ENCODE peak calls at places on chromosome 3, in six cellular contexts. J, C, I, M, T and K are unnamed samples.

GRCh38 chr3:74614133-74614967 is at the start of gene CNTN3:
- DNase-seq in J (peak), C (no peak), M (peak), T (no peak), I (no peak), K (no peak)

GRCh38 chr3:29512620-29513019 is 231.7 kb downstream of the RBMS3 start:
- DNase-seq in J (no peak), M (no peak), T (no peak), C (no peak), I (no peak), K (no peak)

GRCh38 chr3:9780920-9781319 is 11.2 kb upstream of the CAMK1 start:
- DNase-seq in C (no peak), T (no peak), I (no peak), J (no peak), M (no peak), K (no peak)

GRCh38 chr3:159761377-159761776 is 227.3 kb upstream of the IL12A start:
- DNase-seq in J (peak), I (no peak), M (no peak), T (no peak), C (no peak), K (no peak)

GRCh38 chr3:104102386-104102785 is 1264.3 kb upstream of the ALCAM start:
- DNase-seq in C (peak), J (no peak), I (peak), M (peak), T (peak), K (peak)

GRCh38 chr3:10459954-10460754 is 45.2 kb downstream of the ATP2B2 start:
- DNase-seq in J (no peak), C (peak), T (peak), I (no peak), M (peak), K (no peak)

GRCh38 chr3:132569580-132569979 is 27.5 kb upstream of the ACKR4 start:
- DNase-seq in J (no peak), T (no peak), M (no peak), C (no peak), I (no peak), K (no peak)

GRCh38 chr3:27165348-27165747 is 203.8 kb downstream of the NEK10 start:
- DNase-seq in J (no peak), C (no peak), I (no peak), M (no peak), T (no peak), K (no peak)

GRCh38 chr3:14482271-14482721 is 57.8 kb downstream of the GRIP2 start:
- DNase-seq in M (no peak), T (no peak), J (no peak), C (no peak), I (no peak), K (no peak)

GRCh38 chr3:128423525-128424147 is 43.1 kb downstream of the DNAJB8 start:
- DNase-seq in J (no peak), I (no peak), T (peak), M (no peak), C (no peak), K (no peak)

GRCh38 chr3:126859415-126860246 is 123.3 kb upstream of the PLXNA1 start:
- DNase-seq in I (no peak), M (peak), J (no peak), T (no peak), C (no peak), K (no peak)

GRCh38 chr3:39428745-39429201 is 22.3 kb downstream of the RPSA start:
- DNase-seq in J (peak), M (peak), T (no peak), C (no peak), I (no peak), K (no peak)

GRCh38 chr3:142210144-142210543 is 15.2 kb downstream of the GK5 start:
- DNase-seq in I (no peak), C (no peak), M (no peak), J (no peak), T (no peak), K (no peak)

GRCh38 chr3:65919841-65920240 is 118.9 kb downstream of the MAGI1 start:
- DNase-seq in I (no peak), T (no peak), C (no peak), M (no peak), J (no peak), K (no peak)

GRCh38 chr3:108757404-108757982 is at the start of gene RETNLB:
- DNase-seq in I (no peak), T (no peak), C (no peak), M (no peak), J (no peak), K (no peak)

GRCh38 chr3:193971268-193971751 is 164.6 kb upstream of the HES1 start:
- DNase-seq in T (no peak), M (no peak), J (no peak), C (no peak), I (no peak), K (peak)

GRCh38 chr3:70312336-70312735 is at the start of gene MDFIC2:
- DNase-seq in M (peak), T (no peak), C (no peak), I (no peak), J (no peak), K (no peak)

GRCh38 chr3:111547645-111548044 is 5.6 kb downstream of the CD96 start:
- DNase-seq in M (no peak), T (peak), J (no peak), C (no peak), I (no peak), K (peak)

DNA sequence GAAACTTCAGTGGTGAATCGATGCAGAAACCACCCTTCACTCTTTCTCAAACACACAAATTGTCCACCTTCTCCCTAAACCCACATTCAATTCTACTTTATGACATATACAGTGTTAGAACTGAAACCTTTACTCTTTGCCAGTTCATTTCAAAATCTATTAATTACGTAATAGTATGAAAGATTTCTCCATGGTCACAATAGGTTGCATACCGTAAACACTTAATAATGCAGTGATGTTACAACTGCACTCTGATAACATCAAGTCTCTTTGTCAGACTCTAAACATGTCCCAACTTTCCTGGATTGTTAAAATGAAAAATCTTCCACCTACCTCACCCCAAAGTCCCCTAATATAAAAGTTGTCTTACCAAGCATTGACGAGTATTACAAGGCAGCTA is 111.8 kb upstream of the PROK2 start:
- DNase-seq in T (no peak), C (no peak), J (no peak), M (no peak), I (no peak), K (no peak)
- TF ChIP-seq SIN3A in T (no peak), C (no peak), J (no peak), M (no peak), I (no peak), K (no peak)

GRCh38 chr3:186200746-186201145 is 91.9 kb upstream of the ETV5 start:
- DNase-seq in T (no peak), M (no peak), I (no peak), J (no peak), C (no peak), K (no peak)
- TF ChIP-seq SIN3A in T (no peak), M (no peak), I (no peak), J (no peak), C (no peak), K (no peak)

DNA sequence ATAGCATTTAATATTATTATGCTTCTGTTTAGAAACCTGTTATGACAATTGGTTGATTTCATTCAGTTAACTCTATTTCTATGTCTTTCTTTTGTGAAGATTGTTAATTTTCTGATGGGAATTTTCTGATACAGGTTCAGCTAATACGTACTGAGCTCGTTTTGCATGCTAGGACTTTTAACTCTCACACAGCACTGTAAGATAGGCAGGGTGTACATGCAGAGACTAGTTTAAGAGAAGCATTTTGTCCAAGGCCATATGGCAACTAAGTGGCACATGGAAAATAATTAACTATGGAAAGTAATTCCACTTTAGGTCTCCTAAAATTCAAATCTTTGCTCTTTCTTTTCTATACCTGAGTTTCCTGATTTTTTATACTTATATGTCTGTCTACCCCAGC is 81.9 kb downstream of the IL1RAP start:
- DNase-seq in T (no peak), C (no peak), M (no peak), I (no peak), J (no peak), K (no peak)
- TF ChIP-seq SIN3A in T (no peak), C (no peak), M (no peak), I (no peak), J (no peak), K (no peak)

GRCh38 chr3:158313344-158313927 is 203.5 kb downstream of the RSRC1 start:
- DNase-seq in C (peak), I (peak), M (no peak), T (peak), J (peak), K (no peak)
- TF ChIP-seq SIN3A in C (no peak), I (no peak), M (no peak), T (no peak), J (no peak), K (no peak)

GRCh38 chr3:181700168-181701087 is 11.3 kb upstream of the SOX2 start:
- DNase-seq in M (peak), J (peak), I (peak), C (peak), T (peak), K (peak)
- TF ChIP-seq SIN3A in M (peak), J (no peak), I (no peak), C (no peak), T (no peak), K (no peak)